ENCODE peak calls at places on chromosome 7, in six cellular contexts. D is stomach, C is heart left ventricle, G is HCT116, S is body of pancreas, W is uterus. A is an unnamed sample.

GRCh38 chr7:125747966-125748365 is 818.3 kb upstream of the POT1 start:
- DNase-seq in D (no peak), C (no peak), G (no peak), S (no peak), W (no peak), A (no peak)

GRCh38 chr7:100765250-100765649 is 31.9 kb downstream of the ZAN start:
- DNase-seq in D (no peak), C (no peak), G (no peak), S (no peak), W (no peak), A (no peak)

GRCh38 chr7:69561256-69561655 is 37.0 kb upstream of the AUTS2 start:
- DNase-seq in D (no peak), C (no peak), G (no peak), S (no peak), W (no peak), A (no peak)

GRCh38 chr7:107860981-107861652 is 29.9 kb upstream of the DLD start:
- DNase-seq in D (no peak), C (no peak), G (no peak), S (peak), W (no peak), A (no peak)

GRCh38 chr7:84231157-84231556 is 36.6 kb upstream of the SEMA3A start:
- DNase-seq in D (no peak), C (no peak), G (no peak), S (no peak), W (no peak), A (no peak)

GRCh38 chr7:152054377-152055230 is 29.1 kb downstream of the GALNT11 start:
- DNase-seq in D (no peak), C (peak), G (no peak), S (no peak), W (peak), A (no peak)

GRCh38 chr7:37354661-37355131 is 94.0 kb downstream of the ELMO1 start:
- DNase-seq in D (no peak), C (peak), G (no peak), S (peak), W (peak), A (peak)

GRCh38 chr7:42843209-42843800 is 68.6 kb downstream of the C7orf25 start:
- DNase-seq in D (peak), C (peak), G (peak), S (peak), W (peak), A (peak)

GRCh38 chr7:95262875-95263274 is 61.5 kb downstream of the PON1 start:
- DNase-seq in D (no peak), C (no peak), G (no peak), S (no peak), W (no peak), A (no peak)

GRCh38 chr7:36653011-36653670 is 71.2 kb downstream of the AOAH start:
- DNase-seq in D (no peak), C (no peak), G (no peak), S (no peak), W (no peak), A (no peak)

GRCh38 chr7:157875230-157876179 is 538.7 kb downstream of the DNAJB6 start:
- DNase-seq in D (peak), C (no peak), G (peak), S (no peak), W (no peak), A (no peak)

GRCh38 chr7:148290451-148291005 is 300.0 kb upstream of the C7orf33 start:
- DNase-seq in D (no peak), C (no peak), G (no peak), S (no peak), W (no peak), A (no peak)

GRCh38 chr7:105589221-105590077 is 8.2 kb upstream of the EFCAB10 start:
- DNase-seq in D (peak), C (peak), G (peak), S (peak), W (no peak), A (peak)

GRCh38 chr7:159196584-159196983 is 51.9 kb upstream of the VIPR2 start:
- DNase-seq in D (no peak), C (no peak), G (no peak), S (no peak), W (no peak), A (no peak)

DNA sequence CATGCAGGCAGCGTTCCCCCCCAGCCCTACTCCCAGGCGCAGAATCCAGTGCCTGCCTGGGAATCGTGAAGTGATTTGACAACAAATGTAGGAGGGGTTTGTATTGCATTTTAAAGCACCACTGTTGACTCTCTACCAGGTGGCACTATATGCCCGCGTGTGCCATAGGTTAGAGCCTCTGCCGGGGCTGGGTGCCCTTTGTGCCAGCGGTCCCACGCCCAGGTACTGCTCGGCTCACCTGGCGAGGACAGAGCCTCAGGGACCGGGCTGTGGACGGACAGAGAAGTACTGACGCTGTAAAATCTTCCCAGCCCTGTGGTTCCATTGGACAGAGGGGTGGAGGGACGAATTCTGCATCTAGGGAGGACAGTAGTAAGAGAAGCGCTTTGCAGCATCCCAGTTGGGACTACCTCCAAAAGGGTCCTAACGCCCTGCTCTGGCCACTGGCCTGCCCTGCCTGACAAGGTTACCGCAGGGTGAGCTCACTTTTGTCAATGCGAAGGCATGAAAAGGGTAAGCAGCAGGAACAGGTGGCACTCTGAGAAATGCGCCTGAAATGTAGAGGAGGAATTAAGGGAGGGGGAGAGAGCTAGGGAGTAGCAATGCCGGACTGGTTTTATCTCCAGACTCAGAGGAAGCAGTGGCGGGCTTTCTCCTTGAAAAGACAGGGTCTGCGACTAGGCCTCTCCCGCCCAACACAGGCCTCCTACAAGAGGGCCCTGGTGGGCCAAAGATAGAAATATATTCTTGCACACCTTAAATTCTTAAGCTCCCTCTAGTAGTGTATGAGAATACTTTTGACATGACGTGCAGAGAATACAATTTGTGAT is 858 bp upstream of the CACNA2D1 start:
- DNase-seq in D (peak), C (no peak), G (no peak), S (no peak), W (no peak), A (no peak)
- TF ChIP-seq CTCF in D (no peak), C (peak), G (no peak), S (no peak), W (no peak), A (no peak)

GRCh38 chr7:27116962-27117686 is 13.4 kb downstream of the HOXA4 start:
- DNase-seq in D (no peak), C (no peak), G (no peak), S (no peak), W (no peak), A (peak)
- TF ChIP-seq POLR2A in D (no peak), C (no peak), G (no peak), S (no peak), W (no peak), A (no peak)

DNA sequence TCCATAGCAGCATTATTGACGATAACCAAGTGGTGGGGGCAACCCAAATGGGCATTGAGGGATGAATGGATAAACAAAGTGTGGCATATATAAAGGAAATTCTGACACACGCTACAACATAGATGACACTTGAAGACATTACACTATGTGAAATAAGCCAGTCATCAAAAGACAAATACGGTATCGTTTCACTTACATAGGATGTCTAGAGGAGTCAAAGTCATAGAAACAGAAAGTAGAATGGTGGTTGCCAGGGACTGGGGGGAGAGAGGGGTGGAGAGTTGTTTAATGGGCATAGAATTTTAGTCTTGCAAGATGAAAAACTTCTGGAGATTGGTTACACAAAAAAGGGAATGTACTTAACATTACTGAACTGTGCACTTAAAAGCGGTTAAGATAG is 53.7 kb downstream of the LSM5 start:
- DNase-seq in D (no peak), C (no peak), G (no peak), S (no peak), W (no peak), A (no peak)
- TF ChIP-seq CTCF in D (no peak), C (no peak), G (no peak), S (no peak), W (no peak), A (no peak)

DNA sequence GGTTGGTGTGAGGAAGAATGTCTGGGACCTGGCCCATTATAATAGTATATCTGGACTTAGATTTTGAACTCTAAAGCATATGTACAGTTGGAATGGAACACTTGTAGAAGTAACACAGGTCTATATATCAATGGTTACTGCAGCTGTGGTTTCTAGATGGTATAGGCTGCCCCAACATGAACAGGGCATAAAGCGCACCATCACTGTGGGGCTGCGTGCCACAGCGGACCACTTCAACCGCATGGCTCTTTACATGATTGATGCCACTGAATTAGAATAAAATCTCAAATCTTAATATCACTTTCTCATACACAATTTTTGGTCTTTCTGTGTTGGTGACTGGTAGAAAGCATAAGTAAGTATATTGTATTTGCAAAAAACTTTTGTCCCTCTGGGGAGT is 59.5 kb downstream of the KLRG2 start:
- DNase-seq in D (no peak), C (no peak), G (no peak), S (no peak), W (no peak), A (no peak)
- TF ChIP-seq POLR2A in D (no peak), C (no peak), G (no peak), S (no peak), W (no peak), A (no peak)

GRCh38 chr7:112554591-112554990 is 73.8 kb downstream of the LSMEM1 start:
- DNase-seq in D (no peak), C (no peak), G (no peak), S (no peak), W (no peak), A (no peak)
- TF ChIP-seq CTCF in D (no peak), C (no peak), G (no peak), S (no peak), W (no peak), A (no peak)

GRCh38 chr7:2248984-2249694 is 7.1 kb downstream of the NUDT1 start:
- DNase-seq in D (no peak), C (peak), G (no peak), S (no peak), W (peak), A (no peak)
- TF ChIP-seq POLR2A in D (no peak), C (no peak), G (no peak), S (no peak), W (no peak), A (no peak)

DNA sequence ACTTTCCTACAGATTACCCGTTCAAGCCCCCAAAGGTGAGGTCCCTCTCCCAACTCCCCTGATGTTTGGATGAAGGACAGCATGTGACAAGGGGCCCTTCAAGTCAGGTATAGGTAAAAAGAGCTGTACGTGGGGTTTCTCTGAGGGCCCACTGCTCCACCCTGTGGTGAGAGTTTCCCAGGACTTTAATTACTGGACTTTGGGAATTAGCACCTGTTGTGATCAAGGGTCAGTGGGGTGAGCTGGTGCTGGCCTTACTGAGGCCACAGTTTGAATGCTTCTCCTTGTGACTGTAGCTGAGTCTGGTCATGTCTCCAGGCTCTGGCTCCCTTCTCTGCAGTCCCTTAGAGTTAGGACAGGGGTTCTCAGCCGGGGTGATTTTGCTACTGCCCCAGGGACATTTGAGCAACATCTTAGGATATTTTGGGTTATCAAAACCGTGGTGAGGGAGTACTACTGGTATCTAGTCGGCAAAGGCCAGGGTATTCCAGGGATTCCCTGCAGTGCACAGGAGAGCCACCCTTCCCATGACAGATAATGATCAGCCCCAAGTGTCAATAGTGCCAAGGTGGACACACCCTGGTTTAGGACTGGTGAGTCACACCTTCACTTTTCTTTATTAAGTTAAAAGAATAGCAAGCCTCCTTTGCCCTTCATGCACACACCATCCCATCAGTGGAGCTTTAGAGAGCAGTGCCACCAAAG is 16.9 kb downstream of the UBE2D4 start:
- DNase-seq in D (peak), C (no peak), G (no peak), S (peak), W (no peak), A (peak)
- TF ChIP-seq CTCF in D (no peak), C (no peak), G (peak), S (peak), W (no peak), A (no peak)

GRCh38 chr7:127976722-127977121 is 54.5 kb downstream of the LRRC4 start:
- DNase-seq in D (no peak), C (no peak), G (no peak), S (no peak), W (no peak), A (no peak)
- TF ChIP-seq POLR2A in D (no peak), C (no peak), G (no peak), S (no peak), W (no peak), A (no peak)

DNA sequence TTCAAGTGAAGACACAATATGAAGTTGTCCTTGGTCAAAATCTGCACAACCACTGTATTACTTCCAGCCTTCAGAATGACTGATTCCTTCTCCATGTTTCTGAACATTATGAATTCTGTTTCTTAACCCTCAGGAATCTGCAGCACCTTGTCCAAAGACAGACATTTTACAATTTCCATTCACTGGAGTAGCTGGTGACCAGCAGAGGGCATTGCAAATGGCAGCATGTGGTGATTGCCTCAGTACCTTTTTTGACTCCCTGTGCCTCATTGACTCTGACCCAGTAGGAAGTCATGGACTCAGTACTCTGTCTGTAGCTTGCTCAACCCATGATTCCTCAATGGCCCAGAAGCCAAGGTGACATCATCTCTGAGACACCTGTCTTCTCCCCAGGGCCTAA is 879 bp upstream of the VPS41 start:
- DNase-seq in D (no peak), C (no peak), G (no peak), S (no peak), W (no peak), A (no peak)
- TF ChIP-seq CTCF in D (no peak), C (no peak), G (peak), S (no peak), W (no peak), A (no peak)

A was measured in sigmoid colon.